ENCODE peak calls at places on chromosomes 12 and 14, in six cellular contexts. J is activated CD4-positive, alpha-beta T cell treated with anti-CD3 and anti-CD28 coated beads for 4 hours; D is stimulated activated CD4-positive, alpha-beta T cell treated with anti-CD3 and anti-CD28 coated beads, Interleukin-4, amount 100 ng/mL, for 4 hours; B is GM04504; T is choroid plexus epithelial cell; Z is Daoy. P is an unnamed sample.

GRCh38 chr12:86044396-86044795 is 170.3 kb downstream of the NTS start:
- DNase-seq in Z (no peak), J (no peak), T (no peak), B (no peak), D (no peak), P (no peak)

GRCh38 chr14:60655898-60656754 is 6.8 kb upstream of the SIX1 start:
- DNase-seq in D (no peak), J (no peak), B (no peak), Z (no peak), T (no peak), P (no peak)

GRCh38 chr12:132259364-132259871 is 70.0 kb downstream of the GALNT9 start:
- DNase-seq in B (no peak), D (no peak), Z (peak), T (peak), J (no peak), P (no peak)

GRCh38 chr12:111715242-111715641 is 29.4 kb downstream of the ACAD10 start:
- DNase-seq in D (no peak), T (no peak), B (no peak), J (no peak), Z (no peak), P (no peak)

GRCh38 chr12:24596768-24597388 is 352.0 kb downstream of the BCAT1 start:
- DNase-seq in Z (peak), B (no peak), T (peak), J (no peak), D (no peak), P (no peak)

GRCh38 chr12:19196959-19197630 is 67.6 kb downstream of the PLEKHA5 start:
- DNase-seq in Z (no peak), J (no peak), B (no peak), T (peak), D (no peak), P (no peak)

GRCh38 chr14:63413009-63413408 is 94.3 kb upstream of the GPHB5 start:
- DNase-seq in B (no peak), J (no peak), Z (no peak), D (no peak), T (peak), P (no peak)

GRCh38 chr12:39763894-39764176 is 144.2 kb upstream of the ABCD2 start:
- DNase-seq in T (no peak), J (no peak), B (no peak), D (no peak), Z (no peak), P (no peak)

GRCh38 chr14:105267820-105268548 is 19.7 kb downstream of the BTBD6 start:
- DNase-seq in D (no peak), B (no peak), Z (no peak), J (no peak), T (no peak), P (no peak)

GRCh38 chr12:32273712-32274111 is 125.6 kb upstream of the FGD4 start:
- DNase-seq in J (peak), T (no peak), D (peak), B (no peak), Z (no peak), P (no peak)

GRCh38 chr14:87601011-87601410 is 392.0 kb downstream of the GALC start:
- DNase-seq in B (no peak), T (no peak), Z (no peak), J (no peak), D (no peak), P (no peak)

GRCh38 chr12:107079172-107080011 is 14.0 kb downstream of the CRY1 start:
- DNase-seq in Z (peak), J (no peak), D (no peak), T (peak), B (peak), P (no peak)

P was measured in activated T-helper 9 cell treated with anti-CD3 and anti-CD28 coated beads, Interleukin-2, amount 50 U/mL, for 16 hours.